ENCODE peak calls at places on chromosomes 6 and 20, in eight cellular contexts. One of them, this sample, is unnamed.

GRCh38 chr20:35582131-35582530 is 33.5 kb upstream of the SPAG4 start:
- DNase-seq in psoas muscle: no peak
- DNase-seq in neuronal stem cell: no peak
- DNase-seq in DMS153: no peak
- DNase-seq in effector CD4-positive, alpha-beta T cell: no peak
- DNase-seq in A172: no peak
- DNase-seq in dermis microvascular lymphatic vessel endothelial cell: no peak
- DNase-seq in neural crest cell: no peak
- DNase-seq in this sample: no peak

GRCh38 chr6:114312931-114313330 is 29.9 kb downstream of the HS3ST5 start:
- DNase-seq in DMS153: no peak
- DNase-seq in dermis microvascular lymphatic vessel endothelial cell: no peak
- DNase-seq in neural crest cell: no peak
- DNase-seq in effector CD4-positive, alpha-beta T cell: no peak
- DNase-seq in psoas muscle: no peak
- DNase-seq in A172: no peak
- DNase-seq in neuronal stem cell: no peak
- DNase-seq in this sample: no peak

GRCh38 chr6:30612687-30613248 is 4.3 kb downstream of the PPP1R10 start:
- DNase-seq in A172: peak
- DNase-seq in psoas muscle: no peak
- DNase-seq in neuronal stem cell: no peak
- DNase-seq in effector CD4-positive, alpha-beta T cell: no peak
- DNase-seq in DMS153: no peak
- DNase-seq in dermis microvascular lymphatic vessel endothelial cell: no peak
- DNase-seq in neural crest cell: no peak
- DNase-seq in this sample: no peak

GRCh38 chr6:72464791-72465691 is 156.8 kb upstream of the KCNQ5 start:
- DNase-seq in DMS153: no peak
- DNase-seq in dermis microvascular lymphatic vessel endothelial cell: no peak
- DNase-seq in neuronal stem cell: no peak
- DNase-seq in neural crest cell: no peak
- DNase-seq in effector CD4-positive, alpha-beta T cell: no peak
- DNase-seq in A172: peak
- DNase-seq in psoas muscle: no peak
- DNase-seq in this sample: peak

GRCh38 chr6:32128751-32129296 is 778 bp upstream of the ATF6B start:
- DNase-seq in DMS153: no peak
- DNase-seq in neuronal stem cell: no peak
- DNase-seq in psoas muscle: no peak
- DNase-seq in neural crest cell: no peak
- DNase-seq in A172: no peak
- DNase-seq in dermis microvascular lymphatic vessel endothelial cell: no peak
- DNase-seq in effector CD4-positive, alpha-beta T cell: no peak
- DNase-seq in this sample: no peak

GRCh38 chr20:14360386-14360785 is 23.0 kb upstream of the FLRT3 start:
- DNase-seq in neural crest cell: no peak
- DNase-seq in dermis microvascular lymphatic vessel endothelial cell: no peak
- DNase-seq in DMS153: no peak
- DNase-seq in effector CD4-positive, alpha-beta T cell: no peak
- DNase-seq in psoas muscle: no peak
- DNase-seq in neuronal stem cell: no peak
- DNase-seq in A172: peak
- DNase-seq in this sample: no peak

GRCh38 chr6:82246802-82247633 is 526 bp downstream of the IBTK start:
- DNase-seq in dermis microvascular lymphatic vessel endothelial cell: peak
- DNase-seq in DMS153: peak
- DNase-seq in A172: peak
- DNase-seq in psoas muscle: peak
- DNase-seq in effector CD4-positive, alpha-beta T cell: no peak
- DNase-seq in neural crest cell: peak
- DNase-seq in neuronal stem cell: peak
- DNase-seq in this sample: peak

GRCh38 chr20:20864346-20865096 is 152.1 kb upstream of the RALGAPA2 start:
- DNase-seq in DMS153: peak
- DNase-seq in effector CD4-positive, alpha-beta T cell: no peak
- DNase-seq in neuronal stem cell: peak
- DNase-seq in A172: peak
- DNase-seq in dermis microvascular lymphatic vessel endothelial cell: peak
- DNase-seq in psoas muscle: no peak
- DNase-seq in neural crest cell: no peak
- DNase-seq in this sample: no peak

GRCh38 chr6:34067814-34068213 is 78.1 kb downstream of the GRM4 start:
- DNase-seq in dermis microvascular lymphatic vessel endothelial cell: no peak
- DNase-seq in psoas muscle: no peak
- DNase-seq in A172: no peak
- DNase-seq in effector CD4-positive, alpha-beta T cell: no peak
- DNase-seq in DMS153: no peak
- DNase-seq in neural crest cell: no peak
- DNase-seq in neuronal stem cell: no peak
- DNase-seq in this sample: no peak

GRCh38 chr20:62083312-62083711 is 17.6 kb upstream of the TAF4 start:
- DNase-seq in DMS153: no peak
- DNase-seq in effector CD4-positive, alpha-beta T cell: no peak
- DNase-seq in psoas muscle: no peak
- DNase-seq in neuronal stem cell: no peak
- DNase-seq in dermis microvascular lymphatic vessel endothelial cell: no peak
- DNase-seq in A172: no peak
- DNase-seq in neural crest cell: no peak
- DNase-seq in this sample: no peak

GRCh38 chr20:58492795-58493538 is 22.2 kb downstream of the APCDD1L start:
- DNase-seq in dermis microvascular lymphatic vessel endothelial cell: no peak
- DNase-seq in A172: no peak
- DNase-seq in effector CD4-positive, alpha-beta T cell: no peak
- DNase-seq in neural crest cell: no peak
- DNase-seq in psoas muscle: no peak
- DNase-seq in neuronal stem cell: no peak
- DNase-seq in DMS153: no peak
- DNase-seq in this sample: no peak